ENCODE peak calls at places on chromosomes 2 and 18, in ten cellular contexts. One of them, this sample, is unnamed.

GRCh38 chr2:137693521-137693920 is 270.8 kb upstream of the HNMT start:
- DNase-seq in H7: no peak
- DNase-seq in aorta: no peak
- DNase-seq in ELF-1: no peak
- DNase-seq in esophagus squamous epithelium: no peak
- DNase-seq in A673: peak
- DNase-seq in T-helper 1 cell: no peak
- DNase-seq in A549: no peak
- DNase-seq in activated naive CD4-positive, alpha-beta T cell treated with Interleukin-2 at 50 U/mL for 16 hours: no peak
- DNase-seq in D341Med: no peak
- DNase-seq in this sample: no peak

GRCh38 chr2:32852821-32853220 is 93.9 kb upstream of the LTBP1 start:
- DNase-seq in T-helper 1 cell: no peak
- DNase-seq in A549: no peak
- DNase-seq in activated naive CD4-positive, alpha-beta T cell treated with Interleukin-2 at 50 U/mL for 16 hours: no peak
- DNase-seq in D341Med: no peak
- DNase-seq in esophagus squamous epithelium: no peak
- DNase-seq in A673: no peak
- DNase-seq in aorta: no peak
- DNase-seq in ELF-1: no peak
- DNase-seq in H7: no peak
- DNase-seq in this sample: no peak

GRCh38 chr18:12990128-12990485 is 1.1 kb upstream of the CEP192 start:
- DNase-seq in A549: no peak
- DNase-seq in aorta: no peak
- DNase-seq in D341Med: no peak
- DNase-seq in H7: no peak
- DNase-seq in ELF-1: no peak
- DNase-seq in esophagus squamous epithelium: no peak
- DNase-seq in T-helper 1 cell: no peak
- DNase-seq in A673: no peak
- DNase-seq in activated naive CD4-positive, alpha-beta T cell treated with Interleukin-2 at 50 U/mL for 16 hours: peak
- DNase-seq in this sample: no peak

GRCh38 chr2:102056079-102056581 is 64.4 kb downstream of the IL1R2 start:
- DNase-seq in D341Med: no peak
- DNase-seq in A673: no peak
- DNase-seq in T-helper 1 cell: no peak
- DNase-seq in ELF-1: no peak
- DNase-seq in H7: no peak
- DNase-seq in esophagus squamous epithelium: no peak
- DNase-seq in activated naive CD4-positive, alpha-beta T cell treated with Interleukin-2 at 50 U/mL for 16 hours: no peak
- DNase-seq in aorta: no peak
- DNase-seq in A549: no peak
- DNase-seq in this sample: no peak

GRCh38 chr18:48784654-48785053 is 166.1 kb downstream of the SMAD7 start:
- DNase-seq in activated naive CD4-positive, alpha-beta T cell treated with Interleukin-2 at 50 U/mL for 16 hours: no peak
- DNase-seq in T-helper 1 cell: no peak
- DNase-seq in A549: no peak
- DNase-seq in H7: no peak
- DNase-seq in aorta: peak
- DNase-seq in ELF-1: no peak
- DNase-seq in A673: no peak
- DNase-seq in esophagus squamous epithelium: no peak
- DNase-seq in D341Med: no peak
- DNase-seq in this sample: no peak

GRCh38 chr2:132582360-132582759 is 87.6 kb downstream of the LYPD1 start:
- DNase-seq in A549: no peak
- DNase-seq in ELF-1: no peak
- DNase-seq in aorta: no peak
- DNase-seq in activated naive CD4-positive, alpha-beta T cell treated with Interleukin-2 at 50 U/mL for 16 hours: no peak
- DNase-seq in A673: no peak
- DNase-seq in D341Med: no peak
- DNase-seq in T-helper 1 cell: no peak
- DNase-seq in esophagus squamous epithelium: no peak
- DNase-seq in H7: no peak
- DNase-seq in this sample: no peak

GRCh38 chr2:101150306-101151140 is 659 bp downstream of the TBC1D8 start:
- DNase-seq in esophagus squamous epithelium: no peak
- DNase-seq in A673: peak
- DNase-seq in aorta: peak
- DNase-seq in T-helper 1 cell: no peak
- DNase-seq in H7: peak
- DNase-seq in activated naive CD4-positive, alpha-beta T cell treated with Interleukin-2 at 50 U/mL for 16 hours: no peak
- DNase-seq in ELF-1: peak
- DNase-seq in A549: no peak
- DNase-seq in D341Med: peak
- DNase-seq in this sample: no peak

GRCh38 chr2:53452957-53453748 is 314.5 kb upstream of the CHAC2 start:
- DNase-seq in T-helper 1 cell: no peak
- DNase-seq in ELF-1: peak
- DNase-seq in A673: no peak
- DNase-seq in D341Med: no peak
- DNase-seq in activated naive CD4-positive, alpha-beta T cell treated with Interleukin-2 at 50 U/mL for 16 hours: no peak
- DNase-seq in A549: no peak
- DNase-seq in esophagus squamous epithelium: no peak
- DNase-seq in aorta: no peak
- DNase-seq in H7: no peak
- DNase-seq in this sample: no peak

GRCh38 chr2:9558948-9559381 is 3.3 kb upstream of the ADAM17 start:
- DNase-seq in T-helper 1 cell: no peak
- DNase-seq in activated naive CD4-positive, alpha-beta T cell treated with Interleukin-2 at 50 U/mL for 16 hours: no peak
- DNase-seq in D341Med: no peak
- DNase-seq in ELF-1: peak
- DNase-seq in H7: no peak
- DNase-seq in esophagus squamous epithelium: no peak
- DNase-seq in aorta: no peak
- DNase-seq in A549: no peak
- DNase-seq in A673: no peak
- DNase-seq in this sample: peak

GRCh38 chr2:70708376-70709199 is 59.4 kb downstream of the ADD2 start:
- DNase-seq in activated naive CD4-positive, alpha-beta T cell treated with Interleukin-2 at 50 U/mL for 16 hours: no peak
- DNase-seq in A549: no peak
- DNase-seq in H7: no peak
- DNase-seq in esophagus squamous epithelium: no peak
- DNase-seq in aorta: no peak
- DNase-seq in D341Med: no peak
- DNase-seq in T-helper 1 cell: no peak
- DNase-seq in ELF-1: no peak
- DNase-seq in A673: no peak
- DNase-seq in this sample: no peak

GRCh38 chr18:48034651-48035555 is 104.4 kb upstream of the SMAD2 start:
- DNase-seq in H7: no peak
- DNase-seq in A549: no peak
- DNase-seq in D341Med: no peak
- DNase-seq in ELF-1: no peak
- DNase-seq in esophagus squamous epithelium: no peak
- DNase-seq in A673: no peak
- DNase-seq in activated naive CD4-positive, alpha-beta T cell treated with Interleukin-2 at 50 U/mL for 16 hours: no peak
- DNase-seq in aorta: peak
- DNase-seq in T-helper 1 cell: no peak
- DNase-seq in this sample: no peak

GRCh38 chr2:9356336-9356735 is 67.0 kb downstream of the ITGB1BP1 start:
- DNase-seq in activated naive CD4-positive, alpha-beta T cell treated with Interleukin-2 at 50 U/mL for 16 hours: no peak
- DNase-seq in H7: no peak
- DNase-seq in T-helper 1 cell: no peak
- DNase-seq in esophagus squamous epithelium: no peak
- DNase-seq in ELF-1: no peak
- DNase-seq in aorta: no peak
- DNase-seq in A549: no peak
- DNase-seq in A673: peak
- DNase-seq in D341Med: no peak
- DNase-seq in this sample: no peak

GRCh38 chr2:174009488-174010223 is 44.5 kb upstream of the SP3 start:
- DNase-seq in aorta: no peak
- DNase-seq in esophagus squamous epithelium: no peak
- DNase-seq in ELF-1: no peak
- DNase-seq in A549: no peak
- DNase-seq in T-helper 1 cell: no peak
- DNase-seq in activated naive CD4-positive, alpha-beta T cell treated with Interleukin-2 at 50 U/mL for 16 hours: no peak
- DNase-seq in A673: no peak
- DNase-seq in D341Med: no peak
- DNase-seq in H7: no peak
- DNase-seq in this sample: peak